ENCODE peak calls at places on chromosome 14, in ten cellular contexts. One of them, this sample, is unnamed.
A peak's percentile ranks its signal among the peaks of the same experiment; 100 is the strongest.

GRCh38 chr14:21308479-21309237 is 28.8 kb downstream of the RPGRIP1 start:
- DNase-seq in mammary epithelial cell: peak; percentile 93
- DNase-seq in SK-N-SH: no peak
- DNase-seq in IMR-90: peak; percentile 23
- DNase-seq in GM23248: peak; percentile 58
- DNase-seq in PC-3: peak; percentile 81
- DNase-seq in Karpas-422: peak; percentile 96
- DNase-seq in DND-41: peak; percentile 14
- DNase-seq in hepatocyte: peak; percentile 94
- DNase-seq in neural progenitor cell: peak; percentile 97
- DNase-seq in this sample: peak; percentile 94

GRCh38 chr14:31263485-31264133 is 56.0 kb upstream of the HECTD1 start:
- DNase-seq in Karpas-422: no peak
- DNase-seq in hepatocyte: peak; percentile 75
- DNase-seq in SK-N-SH: no peak
- DNase-seq in IMR-90: peak; percentile 100
- DNase-seq in neural progenitor cell: no peak
- DNase-seq in GM23248: peak; percentile 99
- DNase-seq in DND-41: no peak
- DNase-seq in PC-3: peak; percentile 97
- DNase-seq in mammary epithelial cell: peak; percentile 98
- DNase-seq in this sample: no peak

GRCh38 chr14:103089386-103090335 is 4.9 kb upstream of the EXOC3L4 start:
- DNase-seq in neural progenitor cell: no peak
- DNase-seq in hepatocyte: no peak
- DNase-seq in Karpas-422: no peak
- DNase-seq in GM23248: no peak
- DNase-seq in DND-41: no peak
- DNase-seq in mammary epithelial cell: no peak
- DNase-seq in IMR-90: no peak
- DNase-seq in PC-3: no peak
- DNase-seq in SK-N-SH: no peak
- DNase-seq in this sample: no peak

GRCh38 chr14:23183479-23183878 is at the start of gene SLC7A8:
- DNase-seq in PC-3: peak; percentile 21
- DNase-seq in mammary epithelial cell: no peak
- DNase-seq in SK-N-SH: no peak
- DNase-seq in DND-41: no peak
- DNase-seq in Karpas-422: no peak
- DNase-seq in neural progenitor cell: peak; percentile 85
- DNase-seq in hepatocyte: peak; percentile 73
- DNase-seq in IMR-90: no peak
- DNase-seq in GM23248: peak; percentile 48
- DNase-seq in this sample: peak; percentile 56

GRCh38 chr14:103628221-103628683 is 759 bp upstream of the KLC1 start:
- DNase-seq in IMR-90: peak; percentile 79
- DNase-seq in hepatocyte: peak; percentile 89
- DNase-seq in neural progenitor cell: peak; percentile 78
- DNase-seq in SK-N-SH: peak; percentile 72
- DNase-seq in DND-41: no peak
- DNase-seq in GM23248: peak; percentile 97
- DNase-seq in Karpas-422: peak; percentile 63
- DNase-seq in mammary epithelial cell: peak; percentile 90
- DNase-seq in PC-3: peak; percentile 89
- DNase-seq in this sample: peak; percentile 28

GRCh38 chr14:58272589-58273372 is 25.6 kb upstream of the ARID4A start:
- DNase-seq in hepatocyte: peak; percentile 72
- DNase-seq in mammary epithelial cell: no peak
- DNase-seq in GM23248: peak; percentile 65
- DNase-seq in DND-41: no peak
- DNase-seq in IMR-90: peak; percentile 53
- DNase-seq in Karpas-422: peak; percentile 69
- DNase-seq in PC-3: peak; percentile 70
- DNase-seq in SK-N-SH: no peak
- DNase-seq in neural progenitor cell: no peak
- DNase-seq in this sample: peak; percentile 13

GRCh38 chr14:23357261-23357660 is 4.6 kb upstream of the SLC22A17 start:
- DNase-seq in IMR-90: no peak
- DNase-seq in DND-41: no peak
- DNase-seq in GM23248: no peak
- DNase-seq in PC-3: no peak
- DNase-seq in mammary epithelial cell: no peak
- DNase-seq in Karpas-422: no peak
- DNase-seq in hepatocyte: no peak
- DNase-seq in SK-N-SH: no peak
- DNase-seq in neural progenitor cell: no peak
- DNase-seq in this sample: no peak

GRCh38 chr14:64478634-64479250 is 13.4 kb downstream of the AKAP5 start:
- DNase-seq in IMR-90: peak; percentile 37
- DNase-seq in neural progenitor cell: no peak
- DNase-seq in mammary epithelial cell: peak; percentile 3
- DNase-seq in DND-41: no peak
- DNase-seq in Karpas-422: peak; percentile 86
- DNase-seq in hepatocyte: no peak
- DNase-seq in GM23248: peak; percentile 29
- DNase-seq in SK-N-SH: peak; percentile 39
- DNase-seq in PC-3: peak; percentile 64
- DNase-seq in this sample: peak; percentile 46

GRCh38 chr14:47040490-47040889 is 388.9 kb upstream of the RPL10L start:
- DNase-seq in hepatocyte: peak; percentile 65
- DNase-seq in Karpas-422: no peak
- DNase-seq in mammary epithelial cell: peak; percentile 38
- DNase-seq in neural progenitor cell: peak; percentile 50
- DNase-seq in SK-N-SH: no peak
- DNase-seq in IMR-90: no peak
- DNase-seq in GM23248: no peak
- DNase-seq in PC-3: peak; percentile 30
- DNase-seq in DND-41: no peak
- DNase-seq in this sample: no peak

GRCh38 chr14:90599339-90599738 is 202.5 kb downstream of the CALM1 start:
- DNase-seq in mammary epithelial cell: no peak
- DNase-seq in DND-41: no peak
- DNase-seq in IMR-90: no peak
- DNase-seq in neural progenitor cell: no peak
- DNase-seq in SK-N-SH: no peak
- DNase-seq in hepatocyte: no peak
- DNase-seq in GM23248: no peak
- DNase-seq in Karpas-422: no peak
- DNase-seq in PC-3: no peak
- DNase-seq in this sample: no peak

GRCh38 chr14:90602088-90602687 is 205.4 kb downstream of the CALM1 start:
- DNase-seq in mammary epithelial cell: no peak
- DNase-seq in DND-41: no peak
- DNase-seq in GM23248: no peak
- DNase-seq in neural progenitor cell: no peak
- DNase-seq in SK-N-SH: no peak
- DNase-seq in PC-3: no peak
- DNase-seq in hepatocyte: no peak
- DNase-seq in Karpas-422: no peak
- DNase-seq in IMR-90: no peak
- DNase-seq in this sample: no peak

GRCh38 chr14:90599748-90600507 is 203.1 kb downstream of the CALM1 start:
- DNase-seq in SK-N-SH: no peak
- DNase-seq in IMR-90: peak; percentile 46
- DNase-seq in DND-41: no peak
- DNase-seq in mammary epithelial cell: peak; percentile 6
- DNase-seq in PC-3: peak; percentile 41
- DNase-seq in neural progenitor cell: no peak
- DNase-seq in hepatocyte: peak; percentile 50
- DNase-seq in Karpas-422: no peak
- DNase-seq in GM23248: peak; percentile 21
- DNase-seq in this sample: no peak

GRCh38 chr14:90601521-90601920 is 204.7 kb downstream of the CALM1 start:
- DNase-seq in IMR-90: no peak
- DNase-seq in SK-N-SH: no peak
- DNase-seq in neural progenitor cell: no peak
- DNase-seq in mammary epithelial cell: no peak
- DNase-seq in Karpas-422: no peak
- DNase-seq in GM23248: no peak
- DNase-seq in DND-41: no peak
- DNase-seq in PC-3: no peak
- DNase-seq in hepatocyte: no peak
- DNase-seq in this sample: no peak

GRCh38 chr14:90600619-90601018 is 203.8 kb downstream of the CALM1 start:
- DNase-seq in PC-3: no peak
- DNase-seq in IMR-90: no peak
- DNase-seq in hepatocyte: no peak
- DNase-seq in neural progenitor cell: no peak
- DNase-seq in mammary epithelial cell: no peak
- DNase-seq in Karpas-422: no peak
- DNase-seq in SK-N-SH: no peak
- DNase-seq in DND-41: no peak
- DNase-seq in GM23248: no peak
- DNase-seq in this sample: no peak
- H3K9me3 ChIP-seq in PC-3: no peaks in the 10 kb centered on the region
- H3K9me3 ChIP-seq in IMR-90: no peaks in the 10 kb centered on the region
- H3K9me3 ChIP-seq in hepatocyte: no peaks in the 10 kb centered on the region
- H3K9me3 ChIP-seq in neural progenitor cell: no peaks in the 10 kb centered on the region
- H3K9me3 ChIP-seq in mammary epithelial cell: no peaks in the 10 kb centered on the region
- H3K9me3 ChIP-seq in Karpas-422: no peaks in the 10 kb centered on the region
- H3K9me3 ChIP-seq in SK-N-SH: no peaks in the 10 kb centered on the region
- H3K9me3 ChIP-seq in DND-41: no peaks in the 10 kb centered on the region
- H3K9me3 ChIP-seq in GM23248: no peaks in the 10 kb centered on the region
- H3K9me3 ChIP-seq in this sample: no peaks in the 10 kb centered on the region

DNA sequence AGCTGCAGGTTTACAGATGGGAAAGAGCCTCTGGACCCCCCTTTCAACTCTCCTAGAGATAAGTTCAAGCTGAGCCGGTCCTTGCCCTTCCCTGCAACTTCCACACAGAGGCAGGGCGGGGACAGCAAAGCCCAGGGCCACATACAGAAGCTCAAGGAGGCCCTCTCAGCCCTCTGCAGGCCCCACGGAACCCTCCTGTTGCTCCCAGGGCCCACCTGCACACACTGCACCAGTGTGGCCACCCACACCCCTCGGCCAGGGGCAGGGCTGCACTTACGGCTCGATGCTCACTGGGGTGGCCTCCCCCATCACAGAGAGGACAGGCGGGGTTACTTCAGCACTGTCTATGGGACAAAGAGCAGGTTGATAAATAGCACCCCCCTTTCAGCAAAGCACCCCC is 13.0 kb upstream of the PNMA1 start:
- DNase-seq in SK-N-SH: no peak
- DNase-seq in PC-3: no peak
- DNase-seq in IMR-90: no peak
- DNase-seq in DND-41: no peak
- DNase-seq in GM23248: no peak
- DNase-seq in Karpas-422: no peak
- DNase-seq in neural progenitor cell: no peak
- DNase-seq in mammary epithelial cell: no peak
- DNase-seq in hepatocyte: peak; percentile 10
- DNase-seq in this sample: no peak
- H3K4me1 ChIP-seq in SK-N-SH: peaks cover 4% of the 10 kb centered on the region
- H3K4me1 ChIP-seq in PC-3: peaks cover 44% of the 10 kb centered on the region
- H3K4me1 ChIP-seq in IMR-90: peaks cover 36% of the 10 kb centered on the region
- H3K4me1 ChIP-seq in DND-41: no peaks in the 10 kb centered on the region
- H3K4me1 ChIP-seq in GM23248: peaks cover 47% of the 10 kb centered on the region
- H3K4me1 ChIP-seq in Karpas-422: peaks cover 6% of the 10 kb centered on the region
- H3K4me1 ChIP-seq in neural progenitor cell: peaks cover 10% of the 10 kb centered on the region
- H3K4me1 ChIP-seq in mammary epithelial cell: peaks cover 48% of the 10 kb centered on the region
- H3K4me1 ChIP-seq in hepatocyte: peaks cover 23% of the 10 kb centered on the region
- H3K4me1 ChIP-seq in this sample: peaks cover 9% of the 10 kb centered on the region

GRCh38 chr14:54354968-54355641 is 41.7 kb upstream of the CDKN3 start:
- DNase-seq in GM23248: no peak
- DNase-seq in neural progenitor cell: no peak
- DNase-seq in hepatocyte: no peak
- DNase-seq in DND-41: no peak
- DNase-seq in mammary epithelial cell: no peak
- DNase-seq in IMR-90: no peak
- DNase-seq in SK-N-SH: no peak
- DNase-seq in PC-3: peak; percentile 64
- DNase-seq in Karpas-422: no peak
- DNase-seq in this sample: no peak

GRCh38 chr14:54353266-54353665 is 43.5 kb upstream of the CDKN3 start:
- DNase-seq in mammary epithelial cell: no peak
- DNase-seq in GM23248: no peak
- DNase-seq in PC-3: no peak
- DNase-seq in SK-N-SH: no peak
- DNase-seq in Karpas-422: peak; percentile 51
- DNase-seq in IMR-90: no peak
- DNase-seq in hepatocyte: no peak
- DNase-seq in DND-41: no peak
- DNase-seq in neural progenitor cell: no peak
- DNase-seq in this sample: no peak

GRCh38 chr14:54354096-54354495 is 42.7 kb upstream of the CDKN3 start:
- DNase-seq in DND-41: no peak
- DNase-seq in IMR-90: no peak
- DNase-seq in SK-N-SH: no peak
- DNase-seq in neural progenitor cell: no peak
- DNase-seq in Karpas-422: no peak
- DNase-seq in hepatocyte: peak; percentile 81
- DNase-seq in mammary epithelial cell: peak; percentile 39
- DNase-seq in GM23248: no peak
- DNase-seq in PC-3: peak; percentile 72
- DNase-seq in this sample: no peak

GRCh38 chr14:54355698-54356097 is 41.1 kb upstream of the CDKN3 start:
- DNase-seq in PC-3: peak; percentile 98
- DNase-seq in mammary epithelial cell: peak; percentile 57
- DNase-seq in Karpas-422: no peak
- DNase-seq in hepatocyte: no peak
- DNase-seq in neural progenitor cell: no peak
- DNase-seq in DND-41: no peak
- DNase-seq in SK-N-SH: no peak
- DNase-seq in IMR-90: no peak
- DNase-seq in GM23248: peak; percentile 21
- DNase-seq in this sample: no peak

GRCh38 chr14:54353694-54354093 is 43.1 kb upstream of the CDKN3 start:
- DNase-seq in SK-N-SH: no peak
- DNase-seq in PC-3: no peak
- DNase-seq in GM23248: no peak
- DNase-seq in neural progenitor cell: no peak
- DNase-seq in IMR-90: no peak
- DNase-seq in mammary epithelial cell: no peak
- DNase-seq in Karpas-422: no peak
- DNase-seq in hepatocyte: no peak
- DNase-seq in DND-41: no peak
- DNase-seq in this sample: no peak
- H2AFZ ChIP-seq in SK-N-SH: no peak overlapping the region
- H2AFZ ChIP-seq in PC-3: no peak overlapping the region
- H2AFZ ChIP-seq in GM23248: no peak overlapping the region
- H2AFZ ChIP-seq in neural progenitor cell: peak overlapping the region; percentile 93
- H2AFZ ChIP-seq in IMR-90: no peak overlapping the region
- H2AFZ ChIP-seq in mammary epithelial cell: no peak overlapping the region
- H2AFZ ChIP-seq in Karpas-422: no peak overlapping the region
- H2AFZ ChIP-seq in hepatocyte: peak overlapping the region; percentile 3
- H2AFZ ChIP-seq in DND-41: no peak overlapping the region
- H2AFZ ChIP-seq in this sample: no peak overlapping the region

GRCh38 chr14:70442750-70443149 is 9.2 kb upstream of the ADAM21 start:
- DNase-seq in mammary epithelial cell: no peak
- DNase-seq in PC-3: no peak
- DNase-seq in neural progenitor cell: no peak
- DNase-seq in GM23248: no peak
- DNase-seq in hepatocyte: no peak
- DNase-seq in DND-41: peak; percentile 15
- DNase-seq in IMR-90: no peak
- DNase-seq in SK-N-SH: no peak
- DNase-seq in Karpas-422: no peak
- DNase-seq in this sample: peak; percentile 6

GRCh38 chr14:70436867-70437266 is 15.1 kb upstream of the ADAM21 start:
- DNase-seq in neural progenitor cell: no peak
- DNase-seq in PC-3: no peak
- DNase-seq in mammary epithelial cell: no peak
- DNase-seq in Karpas-422: no peak
- DNase-seq in SK-N-SH: no peak
- DNase-seq in IMR-90: no peak
- DNase-seq in DND-41: no peak
- DNase-seq in hepatocyte: no peak
- DNase-seq in GM23248: no peak
- DNase-seq in this sample: no peak

GRCh38 chr14:70441641-70442040 is 10.3 kb upstream of the ADAM21 start:
- DNase-seq in DND-41: no peak
- DNase-seq in PC-3: no peak
- DNase-seq in SK-N-SH: no peak
- DNase-seq in Karpas-422: no peak
- DNase-seq in IMR-90: no peak
- DNase-seq in neural progenitor cell: no peak
- DNase-seq in mammary epithelial cell: peak; percentile 55
- DNase-seq in GM23248: no peak
- DNase-seq in hepatocyte: no peak
- DNase-seq in this sample: no peak
- H3K9me3 ChIP-seq in DND-41: peaks cover 43% of the 10 kb centered on the region
- H3K9me3 ChIP-seq in PC-3: peaks cover 14% of the 10 kb centered on the region
- H3K9me3 ChIP-seq in SK-N-SH: no peaks in the 10 kb centered on the region
- H3K9me3 ChIP-seq in Karpas-422: peaks cover 36% of the 10 kb centered on the region
- H3K9me3 ChIP-seq in IMR-90: peaks cover 20% of the 10 kb centered on the region
- H3K9me3 ChIP-seq in neural progenitor cell: no peaks in the 10 kb centered on the region
- H3K9me3 ChIP-seq in mammary epithelial cell: peaks cover 8% of the 10 kb centered on the region
- H3K9me3 ChIP-seq in GM23248: no peaks in the 10 kb centered on the region
- H3K9me3 ChIP-seq in hepatocyte: no peaks in the 10 kb centered on the region
- H3K9me3 ChIP-seq in this sample: peaks cover 16% of the 10 kb centered on the region

This sample was measured in OCI-LY7.